ENCODE peak calls at places on chromosomes 3 and 15, in ten cellular contexts. B, Y, N, R, L, I, T, S, U and W are unnamed samples.

GRCh38 chr3:13332158-13332557 is 88.0 kb downstream of the NUP210 start:
- DNase-seq in S (no peak), Y (no peak), I (no peak), N (no peak), U (no peak), B (no peak), R (no peak), L (no peak), T (no peak), W (no peak)

GRCh38 chr3:162641317-162641716 is 1144.7 kb downstream of the OTOL1 start:
- DNase-seq in U (no peak), Y (no peak), T (no peak), L (no peak), S (no peak), B (no peak), N (no peak), I (peak; percentile 4), R (no peak), W (no peak)

GRCh38 chr3:197522183-197522715 is 33.5 kb downstream of the BDH1 start:
- DNase-seq in R (no peak), T (no peak), Y (no peak), S (peak; percentile 25), L (no peak), U (no peak), I (no peak), N (no peak), B (no peak), W (no peak)

GRCh38 chr3:196513697-196514349 is 1.3 kb downstream of the SMCO1 start:
- DNase-seq in L (no peak), T (no peak), R (no peak), Y (no peak), B (no peak), N (no peak), S (no peak), U (no peak), I (peak; percentile 69), W (peak; percentile 59)

GRCh38 chr15:82951472-82952155 is 906 bp downstream of the HOMER2 start:
- DNase-seq in U (no peak), S (no peak), N (no peak), B (no peak), Y (no peak), L (no peak), R (no peak), T (peak; percentile 12), I (peak; percentile 75), W (no peak)

GRCh38 chr3:195450731-195451229 is 8.0 kb upstream of the ACAP2 start:
- DNase-seq in R (no peak), I (peak; percentile 63), N (no peak), Y (no peak), S (no peak), T (no peak), L (no peak), B (no peak), U (no peak), W (peak; percentile 86)

GRCh38 chr3:79414821-79415220 is 353.0 kb downstream of the ROBO1 start:
- DNase-seq in L (no peak), B (no peak), Y (no peak), S (peak; percentile 25), N (no peak), R (no peak), U (no peak), T (no peak), I (peak; percentile 84), W (peak; percentile 69)

GRCh38 chr15:71495381-71495780 is 315.0 kb upstream of the NR2E3 start:
- DNase-seq in T (no peak), S (no peak), R (no peak), I (no peak), L (no peak), N (no peak), Y (no peak), B (no peak), U (no peak), W (no peak)

GRCh38 chr3:58604031-58604430 is 26.8 kb upstream of the FAM107A start:
- DNase-seq in R (no peak), B (no peak), T (no peak), N (no peak), S (no peak), L (no peak), I (no peak), U (no peak), Y (no peak), W (no peak)

GRCh38 chr3:32961189-32961715 is 9.8 kb downstream of the CCR4 start:
- DNase-seq in N (no peak), Y (no peak), R (peak; percentile 25), I (no peak), S (no peak), L (no peak), T (no peak), B (peak; percentile 39), U (no peak), W (no peak)

GRCh38 chr3:50161320-50161719 is 6.2 kb downstream of the SEMA3F start:
- DNase-seq in S (no peak), I (peak; percentile 32), L (no peak), N (no peak), U (no peak), B (no peak), R (no peak), Y (no peak), T (no peak), W (no peak)

GRCh38 chr15:84616235-84616634 is 15.4 kb downstream of the ZSCAN2 start:
- DNase-seq in N (no peak), S (no peak), B (no peak), L (no peak), R (no peak), I (no peak), Y (no peak), U (no peak), T (no peak), W (no peak)

GRCh38 chr3:100708644-100708988 is 678 bp upstream of the TFG start:
- DNase-seq in S (no peak), Y (no peak), U (no peak), N (no peak), T (no peak), L (no peak), I (no peak), B (no peak), R (no peak), W (no peak)

GRCh38 chr3:28476194-28476593 is 127.6 kb upstream of the AZI2 start:
- DNase-seq in U (no peak), S (no peak), N (no peak), T (peak; percentile 80), I (peak; percentile 74), B (no peak), Y (no peak), R (no peak), L (no peak), W (peak; percentile 69)

GRCh38 chr3:196518999-196519737 is 4.0 kb upstream of the SMCO1 start:
- DNase-seq in T (peak; percentile 95), N (peak; percentile 30), S (peak; percentile 66), L (peak; percentile 41), I (peak; percentile 88), R (peak; percentile 54), U (no peak), Y (peak; percentile 48), B (peak; percentile 48), W (peak; percentile 91)

GRCh38 chr3:54939591-54940300 is 11.9 kb upstream of the LRTM1 start:
- DNase-seq in Y (no peak), R (no peak), U (no peak), B (no peak), S (no peak), I (peak; percentile 24), T (no peak), N (no peak), L (no peak), W (no peak)

GRCh38 chr15:78951841-78952238 is 7.0 kb upstream of the CTSH start:
- DNase-seq in Y (no peak), R (no peak), U (no peak), T (no peak), L (no peak), B (no peak), I (no peak), S (no peak), N (no peak), W (peak; percentile 50)

GRCh38 chr15:41559239-41559488 is 152 bp downstream of the TYRO3 start:
- DNase-seq in R (no peak), L (no peak), S (no peak), T (no peak), B (no peak), U (no peak), I (no peak), N (no peak), Y (no peak), W (no peak)

GRCh38 chr3:57544181-57545125 is at the start of gene DNAH12:
- DNase-seq in B (no peak), R (no peak), L (no peak), Y (no peak), N (no peak), U (no peak), I (peak; percentile 42), T (peak; percentile 97), S (no peak), W (peak; percentile 6)

GRCh38 chr3:45440562-45440961 is 52.2 kb downstream of the LARS2 start:
- DNase-seq in L (no peak), S (no peak), I (no peak), B (no peak), N (no peak), T (no peak), U (no peak), Y (no peak), R (no peak), W (no peak)

GRCh38 chr3:16884084-16884747 is 539 bp upstream of the PLCL2 start:
- DNase-seq in B (peak; percentile 63), U (no peak), Y (no peak), T (peak; percentile 91), L (peak; percentile 42), N (peak; percentile 31), I (peak; percentile 51), S (peak; percentile 80), R (peak; percentile 70), W (no peak)

GRCh38 chr3:138360272-138361192 is 12.2 kb downstream of the MRAS start:
- DNase-seq in R (no peak), N (no peak), L (no peak), U (no peak), B (no peak), I (no peak), S (peak; percentile 90), Y (no peak), T (no peak), W (no peak)

GRCh38 chr15:30926161-30926560 is 22.4 kb downstream of the FAN1 start:
- DNase-seq in U (no peak), N (no peak), R (no peak), S (no peak), I (no peak), T (no peak), Y (no peak), L (no peak), B (no peak), W (no peak)

GRCh38 chr3:72318504-72319201 is 529.6 kb downstream of the SHQ1 start:
- DNase-seq in Y (no peak), I (no peak), L (no peak), S (peak; percentile 68), R (no peak), B (no peak), U (no peak), N (no peak), T (no peak), W (no peak)

GRCh38 chr3:46312996-46313395 is 40.9 kb upstream of the CCR2 start:
- DNase-seq in I (peak; percentile 25), S (peak; percentile 28), R (no peak), L (no peak), U (no peak), T (no peak), B (no peak), N (no peak), Y (no peak), W (peak; percentile 28)

GRCh38 chr3:196757876-196758739 is 18.5 kb downstream of the PAK2 start:
- DNase-seq in U (no peak), R (no peak), N (no peak), L (no peak), Y (no peak), T (no peak), S (no peak), B (no peak), I (peak; percentile 69), W (peak; percentile 59)

GRCh38 chr3:63876260-63876659 is 12.6 kb downstream of the ATXN7 start:
- DNase-seq in Y (no peak), I (no peak), S (no peak), R (no peak), T (no peak), U (no peak), L (no peak), B (no peak), N (no peak), W (no peak)

GRCh38 chr3:114994554-114995341 is 152.3 kb downstream of the ZBTB20 start:
- DNase-seq in I (no peak), R (no peak), N (no peak), B (no peak), U (no peak), L (no peak), T (no peak), Y (no peak), S (no peak), W (no peak)